ENCODE peak calls at places on chromosomes 2 and 18, in nine cellular contexts. V, F, A, Y, X, M, Z, L and S are unnamed samples.

GRCh38 chr18:71036783-71037182 is 747.9 kb downstream of the SOCS6 start:
- DNase-seq in V (peak; percentile 6), F (no peak), A (no peak), Y (no peak), X (no peak), M (no peak), Z (no peak), L (peak; percentile 2), S (no peak)

GRCh38 chr2:54945401-54946219 is 104.6 kb downstream of the RTN4 start:
- DNase-seq in V (no peak), F (no peak), A (peak; percentile 40), Y (peak; percentile 15), X (peak; percentile 61), M (no peak), Z (peak; percentile 59), L (peak; percentile 24), S (no peak)

GRCh38 chr2:138752231-138752956 is 27.8 kb downstream of the NXPH2 start:
- DNase-seq in V (peak; percentile 13), F (no peak), A (no peak), Y (no peak), X (no peak), M (no peak), Z (no peak), L (no peak), S (no peak)

GRCh38 chr2:163368655-163369054 is 367.2 kb downstream of the FIGN start:
- DNase-seq in V (no peak), F (no peak), A (no peak), Y (no peak), X (no peak), M (no peak), Z (no peak), L (no peak), S (no peak)

GRCh38 chr2:38178142-38178541 is 102.2 kb upstream of the CYP1B1 start:
- DNase-seq in V (no peak), F (no peak), A (no peak), Y (no peak), X (no peak), M (no peak), Z (no peak), L (no peak), S (no peak)

GRCh38 chr2:236970656-236971010 is 115.1 kb upstream of the COPS8 start:
- DNase-seq in V (no peak), F (no peak), A (peak; percentile 3), Y (no peak), X (no peak), M (no peak), Z (no peak), L (no peak), S (no peak)

GRCh38 chr18:23523429-23524212 is 20.3 kb downstream of the RMC1 start:
- DNase-seq in V (no peak), F (no peak), A (no peak), Y (peak; percentile 16), X (peak; percentile 61), M (no peak), Z (peak; percentile 52), L (no peak), S (no peak)

GRCh38 chr18:42298744-42299685 is 344.0 kb downstream of the PIK3C3 start:
- DNase-seq in V (peak; percentile 76), F (peak; percentile 37), A (peak; percentile 79), Y (no peak), X (peak; percentile 53), M (peak; percentile 69), Z (peak; percentile 52), L (peak; percentile 56), S (peak; percentile 84)

GRCh38 chr2:223262946-223263345 is 211.0 kb downstream of the KCNE4 start:
- DNase-seq in V (no peak), F (no peak), A (no peak), Y (no peak), X (no peak), M (no peak), Z (no peak), L (peak; percentile 22), S (peak; percentile 41)

GRCh38 chr2:147449323-147450080 is 395.3 kb upstream of the ACVR2A start:
- DNase-seq in V (no peak), F (no peak), A (no peak), Y (no peak), X (no peak), M (no peak), Z (no peak), L (no peak), S (no peak)

GRCh38 chr2:168717790-168718502 is 84.5 kb upstream of the NOSTRIN start:
- DNase-seq in V (no peak), F (no peak), A (no peak), Y (no peak), X (no peak), M (no peak), Z (no peak), L (no peak), S (no peak)

GRCh38 chr18:32042337-32042736 is 23.7 kb downstream of the RNF125 start:
- DNase-seq in V (no peak), F (no peak), A (no peak), Y (no peak), X (no peak), M (no peak), Z (no peak), L (no peak), S (no peak)

GRCh38 chr2:133843091-133843490 is 274.8 kb upstream of the NCKAP5 start:
- DNase-seq in V (no peak), F (no peak), A (no peak), Y (no peak), X (no peak), M (no peak), Z (no peak), L (no peak), S (no peak)

GRCh38 chr2:88131201-88131998 is 3.5 kb upstream of the FABP1 start:
- DNase-seq in V (no peak), F (no peak), A (no peak), Y (no peak), X (no peak), M (peak; percentile 60), Z (no peak), L (no peak), S (no peak)

GRCh38 chr2:196278491-196278911 is 107.1 kb upstream of the STK17B start:
- DNase-seq in V (no peak), F (no peak), A (no peak), Y (no peak), X (no peak), M (no peak), Z (no peak), L (no peak), S (no peak)

GRCh38 chr2:221529943-221530652 is 42.0 kb downstream of the EPHA4 start:
- DNase-seq in V (no peak), F (no peak), A (no peak), Y (no peak), X (no peak), M (no peak), Z (no peak), L (peak; percentile 24), S (no peak)

GRCh38 chr2:146709004-146709403 is 1135.8 kb upstream of the ACVR2A start:
- DNase-seq in V (no peak), F (no peak), A (no peak), Y (no peak), X (no peak), M (no peak), Z (no peak), L (no peak), S (no peak)

GRCh38 chr18:11850821-11851155 is 425 bp upstream of the CHMP1B start:
- DNase-seq in V (no peak), F (no peak), A (no peak), Y (no peak), X (no peak), M (no peak), Z (no peak), L (no peak), S (no peak)

GRCh38 chr18:23267447-23267776 is 132.1 kb downstream of the CABLES1 start:
- DNase-seq in V (no peak), F (no peak), A (no peak), Y (no peak), X (no peak), M (no peak), Z (no peak), L (no peak), S (no peak)

GRCh38 chr2:38702413-38702812 is 36.5 kb downstream of the GALM start:
- DNase-seq in V (no peak), F (no peak), A (no peak), Y (no peak), X (no peak), M (no peak), Z (no peak), L (peak; percentile 16), S (no peak)

GRCh38 chr2:130808482-130809268 is 28.0 kb upstream of the ARHGEF4 start:
- DNase-seq in V (peak; percentile 48), F (no peak), A (no peak), Y (no peak), X (no peak), M (no peak), Z (no peak), L (peak; percentile 42), S (no peak)

DNA sequence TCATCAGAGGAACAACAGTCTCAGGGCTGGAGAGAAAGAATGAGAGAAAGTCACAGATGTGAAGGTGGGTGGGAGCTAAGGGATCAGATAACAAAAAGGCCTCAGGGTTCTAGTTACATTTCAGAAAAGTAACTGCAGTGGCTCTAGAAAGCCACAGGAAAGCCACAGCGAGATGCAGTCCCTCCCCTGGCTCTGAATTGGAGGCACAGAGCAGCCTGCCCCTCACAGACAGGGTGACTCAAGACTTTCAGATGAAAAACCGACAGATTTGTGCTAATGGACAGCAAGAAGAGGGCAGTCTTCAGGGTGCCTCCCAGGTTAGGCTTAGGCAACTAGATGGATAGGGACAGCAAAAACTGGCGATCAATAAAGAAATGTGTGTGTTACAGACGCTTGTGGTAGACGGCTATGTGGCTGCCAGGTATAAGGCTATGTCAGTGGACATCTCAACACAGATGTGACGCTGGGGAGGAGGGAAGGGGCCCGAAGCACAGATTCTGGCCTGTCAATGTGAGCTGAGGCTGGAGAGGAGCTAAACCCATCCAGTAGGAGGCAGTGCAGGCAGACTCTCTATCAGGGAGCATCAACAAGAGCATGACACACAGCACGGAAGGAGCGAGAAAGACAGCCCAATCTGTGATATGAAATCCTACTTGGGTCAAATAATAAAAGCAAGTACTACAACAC is 26.2 kb downstream of the UNC50 start:
- DNase-seq in V (peak; percentile 8), F (no peak), A (no peak), Y (no peak), X (no peak), M (no peak), Z (no peak), L (peak; percentile 29), S (no peak)
- TF ChIP-seq CTCF in V (no peak), F (peak; percentile 71), A (no peak), Y (peak; percentile 41), X (no peak), M (no peak), Z (peak; percentile 30), L (peak; percentile 29), S (no peak)

GRCh38 chr2:34907812-34908211 is 1308.7 kb upstream of the FAM98A start:
- DNase-seq in V (no peak), F (no peak), A (no peak), Y (no peak), X (no peak), M (no peak), Z (no peak), L (no peak), S (no peak)
- TF ChIP-seq CTCF in V (no peak), F (peak; percentile 68), A (no peak), Y (peak; percentile 6), X (no peak), M (no peak), Z (no peak), L (no peak), S (peak; percentile 25)

GRCh38 chr18:3596324-3597158 is 146.6 kb downstream of the TGIF1 start:
- DNase-seq in V (peak; percentile 70), F (peak; percentile 79), A (peak; percentile 46), Y (no peak), X (peak; percentile 69), M (peak; percentile 66), Z (peak; percentile 52), L (peak; percentile 88), S (no peak)
- TF ChIP-seq CTCF in V (peak; percentile 17), F (peak; percentile 75), A (no peak), Y (peak; percentile 58), X (peak; percentile 30), M (no peak), Z (peak; percentile 40), L (no peak), S (no peak)

GRCh38 chr2:69499966-69500365 is 62.7 kb upstream of the NFU1 start:
- DNase-seq in V (no peak), F (no peak), A (no peak), Y (no peak), X (no peak), M (no peak), Z (no peak), L (no peak), S (no peak)
- TF ChIP-seq CTCF in V (no peak), F (no peak), A (no peak), Y (no peak), X (no peak), M (no peak), Z (no peak), L (no peak), S (no peak)